ENCODE peak calls at places on chromosomes 16 and 17, in five cellular contexts. Q is stimulated activated naive CD8-positive, alpha-beta T cell treated with anti-CD3 and anti-CD28 coated beads, Interleukin-15, amount 100 ng/mL, for 72 hours; Y is SK-MEL-5; H is HuH-7; X is activated naive CD4-positive, alpha-beta T cell treated with anti-CD3 and anti-CD28 coated beads for 36 hours. S is an unnamed sample.

GRCh38 chr17:1515640-1516402 is 591 bp downstream of the INPP5K start:
- DNase-seq in X (peak), H (peak), Q (peak), Y (peak), S (peak)

GRCh38 chr16:57476546-57477410 is 9.5 kb downstream of the DOK4 start:
- DNase-seq in Q (no peak), Y (no peak), X (peak), H (no peak), S (no peak)

GRCh38 chr17:9977175-9977574 is 72.1 kb upstream of the RCVRN start:
- DNase-seq in H (no peak), Q (no peak), X (no peak), Y (peak), S (no peak)

GRCh38 chr17:21542991-21543390 is 149.3 kb upstream of the KCNJ18 start:
- DNase-seq in Q (no peak), Y (no peak), H (no peak), X (no peak), S (no peak)

GRCh38 chr16:660459-661183 is 7.3 kb upstream of the RHOT2 start:
- DNase-seq in H (no peak), X (peak), Q (peak), Y (peak), S (peak)

GRCh38 chr17:59643159-59643857 is 23.6 kb downstream of the CLTC start:
- DNase-seq in Y (peak), Q (no peak), X (no peak), H (no peak), S (no peak)

GRCh38 chr16:88634141-88634993 is 4.0 kb upstream of the IL17C start:
- DNase-seq in X (peak), Y (no peak), Q (peak), H (no peak), S (peak)

GRCh38 chr16:69927056-69927757 is 23.9 kb upstream of the CLEC18A start:
- DNase-seq in Y (no peak), X (no peak), H (no peak), Q (no peak), S (no peak)

GRCh38 chr16:15747937-15748336 is 97.9 kb downstream of the NDE1 start:
- DNase-seq in Q (no peak), Y (no peak), X (no peak), H (no peak), S (no peak)

GRCh38 chr16:87487361-87487924 is 5.4 kb downstream of the ZCCHC14 start:
- DNase-seq in X (peak), Y (no peak), Q (no peak), H (peak), S (no peak)

GRCh38 chr16:75445298-75445697 is 12.0 kb upstream of the CFDP1 start:
- DNase-seq in Y (peak), H (no peak), X (no peak), Q (no peak), S (no peak)

GRCh38 chr16:3696425-3697218 is 20.7 kb downstream of the TRAP1 start:
- DNase-seq in X (no peak), H (no peak), Q (no peak), Y (no peak), S (no peak)